ENCODE peak calls at places on chromosomes 1 and 21, in five cellular contexts. J is stimulated activated CD4-positive, alpha-beta T cell treated with anti-CD3 and anti-CD28 coated beads, Interleukin-4, amount 100 ng/mL, for 1 hour; U is RWPE1; L is naive thymus-derived CD8-positive, alpha-beta T cell; T is KBM-7. G is an unnamed sample.

GRCh38 chr1:162732094-162732493 is 58.4 kb upstream of the HSD17B7 start:
- DNase-seq in J (no peak), U (no peak), T (no peak), L (no peak), G (no peak)

GRCh38 chr1:64550505-64550904 is 80.6 kb downstream of the CACHD1 start:
- DNase-seq in J (no peak), T (no peak), U (no peak), L (peak; percentile 76), G (peak; percentile 72)

GRCh38 chr1:214551052-214551435 is 358 bp downstream of the PTPN14 start:
- DNase-seq in U (no peak), J (no peak), L (no peak), T (no peak), G (peak; percentile 28)

GRCh38 chr1:226995966-226996332 is 55.9 kb downstream of the COQ8A start:
- DNase-seq in L (no peak), T (no peak), U (no peak), J (no peak), G (no peak)

GRCh38 chr1:229213797-229214196 is 57.1 kb upstream of the RAB4A start:
- DNase-seq in T (no peak), U (no peak), J (no peak), L (no peak), G (no peak)

GRCh38 chr1:150966011-150966410 is 8.6 kb downstream of the CERS2 start:
- DNase-seq in L (no peak), U (no peak), J (no peak), T (no peak), G (no peak)

GRCh38 chr1:193058529-193059281 is 455 bp downstream of the UCHL5 start:
- DNase-seq in U (peak; percentile 32), L (peak; percentile 54), J (peak; percentile 45), T (peak; percentile 72), G (peak; percentile 41)

GRCh38 chr1:61334718-61335589 is 252.6 kb downstream of the NFIA start:
- DNase-seq in T (no peak), L (no peak), J (no peak), U (no peak), G (no peak)

GRCh38 chr21:32719085-32719484 is 8.7 kb downstream of the SYNJ1 start:
- DNase-seq in T (no peak), L (no peak), J (no peak), U (no peak), G (no peak)

GRCh38 chr1:7395251-7395650 is 375.8 kb upstream of the VAMP3 start:
- DNase-seq in L (no peak), J (no peak), T (no peak), U (no peak), G (no peak)

G was measured in NCI-H345.